ENCODE peak calls at places on chromosomes 3 and 15, in nine cellular contexts. W, D, Q, V, N, G, Z, H and I are unnamed samples.

GRCh38 chr3:104604326-104605010 is 762.2 kb upstream of the ALCAM start:
- DNase-seq in Q (no peak), H (peak), W (no peak), V (peak), N (peak), G (no peak), Z (no peak), D (peak), I (no peak)

GRCh38 chr3:133742351-133743091 is 3.7 kb upstream of the TF start:
- DNase-seq in D (no peak), G (no peak), Z (no peak), N (peak), Q (no peak), H (no peak), V (peak), W (no peak), I (no peak)

GRCh38 chr3:172082269-172082668 is 42.9 kb downstream of the FNDC3B start:
- DNase-seq in N (peak), Z (peak), D (peak), G (no peak), H (peak), W (peak), V (peak), Q (no peak), I (no peak)

GRCh38 chr15:52114656-52115055 is 2.1 kb upstream of the BCL2L10 start:
- DNase-seq in W (no peak), N (no peak), V (no peak), G (no peak), Z (no peak), Q (no peak), D (no peak), H (no peak), I (no peak)

GRCh38 chr3:30492581-30493192 is 113.7 kb upstream of the TGFBR2 start:
- DNase-seq in G (no peak), N (peak), Q (no peak), V (peak), H (peak), W (no peak), Z (no peak), D (no peak), I (no peak)

GRCh38 chr15:69156726-69157381 is 3.6 kb upstream of the GLCE start:
- DNase-seq in H (no peak), W (no peak), N (no peak), V (no peak), G (no peak), Z (no peak), D (no peak), Q (no peak), I (no peak)

GRCh38 chr3:169363318-169363717 is 300.2 kb downstream of the MECOM start:
- DNase-seq in Z (no peak), G (no peak), W (no peak), Q (no peak), V (no peak), N (no peak), D (no peak), H (no peak), I (no peak)

GRCh38 chr3:14352002-14352627 is 50.3 kb upstream of the SLC6A6 start:
- DNase-seq in W (no peak), V (no peak), Z (no peak), H (no peak), D (peak), Q (no peak), N (no peak), G (no peak), I (no peak)

GRCh38 chr3:87082806-87083440 is 92.0 kb upstream of the VGLL3 start:
- DNase-seq in H (peak), Z (peak), Q (no peak), N (peak), D (peak), V (peak), G (no peak), W (no peak), I (no peak)

GRCh38 chr3:159448902-159449301 is 539.7 kb upstream of the IL12A start:
- DNase-seq in Z (no peak), G (no peak), D (no peak), N (no peak), V (peak), Q (no peak), W (no peak), H (no peak), I (no peak)

GRCh38 chr15:89087066-89087829 is 1.0 kb upstream of the ABHD2 start:
- DNase-seq in D (no peak), W (no peak), Z (peak), N (no peak), G (no peak), Q (no peak), H (no peak), V (no peak), I (no peak)

GRCh38 chr3:123383101-123384053 is 65.5 kb downstream of the ADCY5 start:
- DNase-seq in Z (peak), W (no peak), H (no peak), G (no peak), V (no peak), D (no peak), N (no peak), Q (no peak), I (no peak)

GRCh38 chr3:48399387-48400172 is 27.6 kb downstream of the FBXW12 start:
- DNase-seq in Q (no peak), H (no peak), G (no peak), N (no peak), V (no peak), Z (no peak), W (peak), D (no peak), I (no peak)

GRCh38 chr3:12632523-12632922 is 31.4 kb downstream of the RAF1 start:
- DNase-seq in H (no peak), N (no peak), Z (no peak), Q (no peak), W (no peak), G (no peak), D (no peak), V (no peak), I (no peak)

GRCh38 chr3:64152676-64153466 is 72.4 kb downstream of the PRICKLE2 start:
- DNase-seq in G (no peak), W (no peak), Q (no peak), H (no peak), V (no peak), Z (no peak), D (no peak), N (no peak), I (no peak)

GRCh38 chr3:122415104-122415744 is 638 bp downstream of the WDR5B start:
- DNase-seq in H (peak), Z (peak), N (peak), W (no peak), D (peak), Q (no peak), V (peak), G (peak), I (no peak)

GRCh38 chr15:62799037-62799436 is 243.5 kb upstream of the TPM1 start:
- DNase-seq in D (no peak), Z (no peak), W (no peak), N (no peak), H (no peak), Q (no peak), V (no peak), G (no peak), I (no peak)

GRCh38 chr3:182925330-182925943 is 54.9 kb downstream of the DCUN1D1 start:
- DNase-seq in Q (no peak), H (no peak), N (peak), V (peak), D (no peak), Z (peak), G (no peak), W (no peak), I (no peak)

GRCh38 chr3:16550676-16551341 is 37.3 kb upstream of the RFTN1 start:
- DNase-seq in G (peak), Z (peak), D (peak), Q (peak), N (peak), W (peak), V (peak), H (peak), I (peak)

GRCh38 chr15:52527898-52528464 is 699 bp downstream of the MYO5A start:
- DNase-seq in W (no peak), G (no peak), V (peak), D (peak), Z (peak), N (peak), H (peak), Q (no peak), I (no peak)

GRCh38 chr15:25345943-25346342 is 92.9 kb downstream of the UBE3A start:
- DNase-seq in W (no peak), N (peak), D (no peak), Z (peak), Q (no peak), G (no peak), H (no peak), V (peak), I (no peak)

GRCh38 chr15:56919708-56920637 is 1.5 kb downstream of the TCF12 start:
- DNase-seq in H (no peak), N (peak), Q (no peak), W (peak), V (peak), Z (peak), G (no peak), D (peak), I (no peak)

GRCh38 chr3:62562017-62562416 is 188.7 kb upstream of the FEZF2 start:
- DNase-seq in N (peak), W (no peak), H (peak), G (no peak), D (no peak), V (no peak), Z (no peak), Q (no peak), I (no peak)

GRCh38 chr3:175988401-175988800 is 1129.3 kb downstream of the NAALADL2 start:
- DNase-seq in W (no peak), H (no peak), Z (no peak), Q (no peak), V (no peak), N (peak), G (no peak), D (no peak), I (no peak)

GRCh38 chr3:98587654-98588532 is 5.5 kb downstream of the CPOX start:
- DNase-seq in H (no peak), Q (no peak), V (no peak), G (no peak), D (no peak), N (peak), Z (no peak), W (no peak), I (no peak)
- TF ChIP-seq CTCF in H (peak), Q (peak), V (peak), G (no peak), D (peak), N (peak), Z (no peak), W (no peak), I (no peak)

GRCh38 chr3:177551431-177551836 is 354.2 kb upstream of the TBL1XR1 start:
- DNase-seq in W (no peak), G (no peak), Q (no peak), D (no peak), N (no peak), V (no peak), H (no peak), Z (no peak), I (no peak)
- TF ChIP-seq CTCF in W (no peak), G (no peak), Q (no peak), D (no peak), N (no peak), V (no peak), H (no peak), Z (no peak), I (no peak)

GRCh38 chr3:111472556-111472955 is 69.4 kb upstream of the CD96 start:
- DNase-seq in G (no peak), D (no peak), Q (no peak), W (no peak), N (no peak), V (no peak), H (no peak), Z (no peak), I (no peak)

GRCh38 chr3:111471851-111472250 is 70.1 kb upstream of the CD96 start:
- DNase-seq in V (no peak), Q (no peak), N (no peak), W (no peak), G (no peak), Z (no peak), H (no peak), D (no peak), I (no peak)

DNA sequence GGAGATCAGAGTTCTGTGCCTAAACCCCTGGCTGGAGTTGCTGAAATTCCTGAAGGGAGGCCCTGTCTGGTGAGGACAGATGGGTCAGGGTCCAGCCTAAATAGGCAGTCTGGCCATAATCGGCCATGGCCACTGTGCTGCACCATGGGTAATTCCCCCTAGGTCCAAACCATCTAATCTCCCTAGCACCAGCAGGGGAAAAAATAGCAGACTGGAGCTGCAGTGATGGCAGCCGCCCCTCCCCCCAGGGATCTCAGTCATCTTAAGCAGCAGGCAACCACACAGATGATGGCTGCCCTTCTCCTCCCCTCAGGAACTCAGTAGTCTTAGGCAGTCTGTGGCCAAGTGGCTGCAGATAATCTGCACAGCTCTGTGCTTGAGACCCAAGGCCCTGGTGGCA is 68.4 kb upstream of the CD96 start:
- DNase-seq in Q (no peak), Z (no peak), V (no peak), G (no peak), H (no peak), N (no peak), D (peak), W (no peak), I (no peak)
- TF ChIP-seq CTCF in Q (no peak), Z (no peak), V (no peak), G (no peak), H (no peak), N (no peak), D (no peak), W (no peak), I (no peak)

GRCh38 chr15:99732711-99733267 is 448 bp downstream of the LYSMD4 start:
- DNase-seq in Q (peak), V (peak), Z (peak), N (no peak), H (no peak), W (peak), D (no peak), G (peak), I (no peak)
- TF ChIP-seq CTCF in Q (no peak), V (no peak), Z (no peak), N (no peak), H (no peak), W (no peak), D (no peak), G (no peak), I (no peak)

GRCh38 chr3:194009892-194010533 is 125.9 kb upstream of the HES1 start:
- DNase-seq in H (no peak), D (no peak), V (no peak), Q (no peak), Z (peak), W (no peak), G (no peak), N (no peak), I (no peak)
- TF ChIP-seq CTCF in H (no peak), D (no peak), V (no peak), Q (peak), Z (no peak), W (no peak), G (no peak), N (no peak), I (no peak)

GRCh38 chr3:23805228-23805880 is 401 bp upstream of the UBE2E1 start:
- DNase-seq in H (no peak), D (no peak), W (peak), Q (no peak), Z (no peak), G (no peak), N (no peak), V (no peak), I (no peak)
- TF ChIP-seq CTCF in H (no peak), D (no peak), W (no peak), Q (no peak), Z (no peak), G (no peak), N (no peak), V (no peak), I (no peak)

GRCh38 chr3:33915796-33916589 is 117.6 kb downstream of the PDCD6IP start:
- DNase-seq in D (peak), Z (peak), N (peak), G (no peak), W (no peak), H (no peak), Q (no peak), V (peak), I (no peak)
- TF ChIP-seq CTCF in D (peak), Z (no peak), N (peak), G (no peak), W (no peak), H (peak), Q (no peak), V (peak), I (no peak)

DNA sequence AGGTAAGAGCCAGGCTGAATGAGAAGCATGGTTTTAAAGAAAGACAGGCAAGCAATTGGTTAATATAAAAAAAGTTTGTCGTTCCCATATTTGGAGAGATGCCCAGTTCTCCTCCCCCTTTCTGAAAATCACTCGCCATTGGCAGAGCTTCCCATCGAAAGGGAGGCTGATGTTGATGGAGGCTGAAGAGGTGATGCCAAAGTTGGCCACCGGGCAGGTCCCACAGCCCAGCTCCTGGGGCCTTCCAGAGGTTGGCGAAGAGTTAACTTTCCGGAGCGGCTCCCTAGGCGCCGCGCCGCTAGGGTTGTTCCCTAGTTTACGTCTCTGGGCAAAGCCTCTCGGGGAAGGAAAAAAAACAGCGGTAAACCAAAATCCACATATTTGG is 792 bp downstream of the PCOLCE2 start:
- DNase-seq in W (no peak), D (peak), Z (peak), N (peak), H (no peak), G (no peak), V (peak), Q (no peak), I (no peak)
- TF ChIP-seq CTCF in W (no peak), D (no peak), Z (no peak), N (no peak), H (no peak), G (no peak), V (peak), Q (peak), I (no peak)

GRCh38 chr3:124636101-124636862 is 94.0 kb upstream of the UMPS start:
- DNase-seq in G (no peak), N (no peak), Z (no peak), V (no peak), W (no peak), H (no peak), Q (no peak), D (no peak), I (no peak)
- TF ChIP-seq CTCF in G (no peak), N (no peak), Z (no peak), V (no peak), W (no peak), H (no peak), Q (peak), D (no peak), I (no peak)